ENCODE peak calls at places on chromosomes 12 and 14, in eight cellular contexts. U, C, H, B, Y, A, P and S are unnamed samples.

GRCh38 chr12:13534242-13534641 is 337.7 kb downstream of the EMP1 start:
- DNase-seq in H (no peak), A (no peak), P (no peak), U (no peak), B (no peak), C (no peak), Y (no peak), S (no peak)

GRCh38 chr12:130574402-130574801 is 141.7 kb downstream of the RIMBP2 start:
- DNase-seq in U (no peak), A (no peak), H (no peak), Y (no peak), P (no peak), B (no peak), C (no peak), S (no peak)

GRCh38 chr14:63545431-63545830 is 2.3 kb upstream of the PPP2R5E start:
- DNase-seq in C (no peak), P (no peak), U (no peak), Y (no peak), B (no peak), A (no peak), H (no peak), S (no peak)

GRCh38 chr12:130280226-130280625 is 57.5 kb upstream of the PIWIL1 start:
- DNase-seq in P (no peak), A (no peak), U (no peak), H (no peak), Y (no peak), C (no peak), B (no peak), S (no peak)

GRCh38 chr12:56897844-56898341 is 36.3 kb downstream of the SDR9C7 start:
- DNase-seq in A (no peak), B (no peak), Y (no peak), H (no peak), P (peak), U (peak), C (no peak), S (no peak)

GRCh38 chr12:98725481-98726247 is 80.6 kb downstream of the APAF1 start:
- DNase-seq in Y (no peak), B (no peak), C (peak), U (peak), H (peak), A (peak), P (peak), S (peak)

GRCh38 chr14:20350280-20350679 is 6.8 kb downstream of the PARP2 start:
- DNase-seq in C (no peak), Y (no peak), P (no peak), U (peak), B (no peak), A (no peak), H (no peak), S (no peak)

GRCh38 chr12:28099862-28100261 is 90.4 kb upstream of the CCDC91 start:
- DNase-seq in U (no peak), C (no peak), B (no peak), Y (no peak), A (no peak), P (no peak), H (no peak), S (no peak)

GRCh38 chr12:91074068-91074819 is 16.4 kb upstream of the KERA start:
- DNase-seq in A (no peak), P (no peak), C (no peak), U (peak), Y (no peak), H (no peak), B (no peak), S (no peak)

GRCh38 chr14:91113829-91114078 is at the start of gene DGLUCY:
- DNase-seq in B (peak), P (no peak), U (peak), A (peak), Y (peak), C (no peak), H (peak), S (peak)

GRCh38 chr14:77026166-77026929 is 2.2 kb downstream of the IRF2BPL start:
- DNase-seq in Y (peak), A (no peak), H (no peak), U (peak), B (no peak), P (peak), C (no peak), S (no peak)

GRCh38 chr14:39025810-39026627 is 77.0 kb downstream of the SEC23A start:
- DNase-seq in Y (no peak), A (no peak), C (no peak), B (no peak), P (peak), H (no peak), U (no peak), S (no peak)

GRCh38 chr12:9951026-9951652 is 19.0 kb upstream of the CLEC2A start:
- DNase-seq in U (no peak), C (no peak), A (no peak), P (no peak), B (no peak), Y (no peak), H (no peak), S (no peak)

GRCh38 chr12:69008510-69008909 is 75.5 kb upstream of the CPM start:
- DNase-seq in P (peak), B (no peak), H (no peak), C (peak), A (no peak), U (peak), Y (no peak), S (no peak)

GRCh38 chr12:130366159-130366558 is 28.5 kb downstream of the PIWIL1 start:
- DNase-seq in U (no peak), P (no peak), C (no peak), Y (no peak), A (no peak), B (no peak), H (no peak), S (no peak)

GRCh38 chr14:53011053-53011462 is 60.2 kb upstream of the FERMT2 start:
- DNase-seq in C (no peak), B (peak), U (peak), P (peak), Y (peak), A (peak), H (peak), S (peak)

GRCh38 chr12:101885912-101886561 is 8.7 kb downstream of the DRAM1 start:
- DNase-seq in B (no peak), H (no peak), U (no peak), A (no peak), Y (no peak), C (no peak), P (no peak), S (no peak)

GRCh38 chr12:49716546-49716945 is 9.3 kb upstream of the FMNL3 start:
- DNase-seq in B (no peak), A (no peak), H (no peak), C (no peak), U (no peak), P (no peak), Y (no peak), S (no peak)

DNA sequence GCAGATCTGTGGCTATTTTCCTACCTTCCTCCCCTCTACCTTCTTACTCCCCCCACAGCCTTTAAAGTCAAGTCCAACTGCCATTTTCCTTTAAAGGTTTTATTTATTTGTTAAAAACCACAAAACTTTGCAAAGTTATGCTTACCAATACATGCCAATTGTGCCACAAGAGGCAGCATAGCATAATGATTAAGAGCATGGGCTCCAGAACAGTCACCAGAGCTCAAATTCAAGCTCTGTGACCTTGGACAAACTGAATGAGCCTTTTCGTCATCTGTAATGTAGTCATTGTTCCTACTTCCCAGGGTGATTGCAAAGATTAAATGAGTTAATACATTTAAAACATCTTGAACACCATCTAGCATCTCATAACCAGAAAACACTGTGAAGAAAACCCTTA is 13.0 kb upstream of the FMNL3 start:
- DNase-seq in H (no peak), A (no peak), U (no peak), Y (no peak), P (peak), C (no peak), B (no peak), S (no peak)
- TF ChIP-seq CTCF in H (no peak), A (peak), U (no peak), Y (no peak), P (peak), C (no peak), B (no peak), S (no peak)

GRCh38 chr14:70292716-70293115 is 66.8 kb downstream of the COX16 start:
- DNase-seq in U (no peak), A (no peak), B (no peak), C (no peak), Y (no peak), H (no peak), P (no peak), S (no peak)

GRCh38 chr14:70289138-70289537 is 70.3 kb downstream of the COX16 start:
- DNase-seq in H (no peak), P (no peak), C (no peak), B (no peak), A (no peak), Y (no peak), U (no peak), S (no peak)
- H3K4me3 ChIP-seq in H (no peak), P (no peak), C (no peak), B (no peak), A (no peak), Y (no peak), U (no peak), S (no peak)

GRCh38 chr14:65959563-65960024 is 526.6 kb upstream of the CCDC196 start:
- DNase-seq in Y (no peak), A (no peak), H (no peak), P (no peak), B (no peak), U (no peak), C (no peak), S (no peak)
- TF ChIP-seq CTCF in Y (no peak), A (no peak), H (no peak), P (no peak), B (peak), U (no peak), C (no peak), S (no peak)

GRCh38 chr12:52032431-52032796 is 18.8 kb upstream of the NR4A1 start:
- DNase-seq in H (peak), U (peak), P (peak), C (no peak), A (no peak), Y (no peak), B (no peak), S (no peak)
- H3K4me3 ChIP-seq in H (no peak), U (peak), P (peak), C (no peak), A (peak), Y (peak), B (peak), S (peak)

GRCh38 chr14:70622111-70622712 is 19.5 kb upstream of the TTC9 start:
- DNase-seq in B (peak), A (no peak), P (peak), U (peak), Y (no peak), H (peak), C (no peak), S (no peak)
- TF ChIP-seq CTCF in B (peak), A (peak), P (peak), U (peak), Y (peak), H (no peak), C (peak), S (peak)

GRCh38 chr14:50784683-50785505 is 46.1 kb downstream of the NIN start:
- DNase-seq in U (no peak), C (no peak), Y (no peak), B (no peak), A (no peak), H (no peak), P (no peak), S (no peak)
- H3K4me3 ChIP-seq in U (no peak), C (no peak), Y (no peak), B (no peak), A (no peak), H (no peak), P (no peak), S (no peak)